ENCODE peak calls at places on chromosomes 13 and 19, in nine cellular contexts. One of them, this sample, is unnamed.

GRCh38 chr13:108365255-108365654 is 95.7 kb downstream of the TNFSF13B start:
- DNase-seq in ovary: no peak
- DNase-seq in CD8-positive, alpha-beta memory T cell: no peak
- DNase-seq in CD8-positive, alpha-beta T cell: no peak
- DNase-seq in suprapubic skin: no peak
- DNase-seq in adipocyte: no peak
- DNase-seq in hepatocyte: no peak
- DNase-seq in neuronal stem cell: no peak
- DNase-seq in IMR-90: no peak
- DNase-seq in this sample: no peak

GRCh38 chr19:47106819-47107200 is 6.8 kb downstream of the ZC3H4 start:
- DNase-seq in ovary: no peak
- DNase-seq in CD8-positive, alpha-beta memory T cell: no peak
- DNase-seq in CD8-positive, alpha-beta T cell: no peak
- DNase-seq in suprapubic skin: no peak
- DNase-seq in adipocyte: peak; percentile 41
- DNase-seq in hepatocyte: no peak
- DNase-seq in neuronal stem cell: no peak
- DNase-seq in IMR-90: peak; percentile 66
- DNase-seq in this sample: no peak

GRCh38 chr13:105428816-105429215 is 1106.6 kb downstream of the EFNB2 start:
- DNase-seq in ovary: no peak
- DNase-seq in CD8-positive, alpha-beta memory T cell: no peak
- DNase-seq in CD8-positive, alpha-beta T cell: no peak
- DNase-seq in suprapubic skin: no peak
- DNase-seq in adipocyte: peak; percentile 59
- DNase-seq in hepatocyte: no peak
- DNase-seq in neuronal stem cell: no peak
- DNase-seq in IMR-90: peak; percentile 66
- DNase-seq in this sample: no peak

GRCh38 chr19:3450796-3451411 is 29.4 kb downstream of the SMIM24 start:
- DNase-seq in ovary: no peak
- DNase-seq in CD8-positive, alpha-beta memory T cell: no peak
- DNase-seq in CD8-positive, alpha-beta T cell: no peak
- DNase-seq in suprapubic skin: no peak
- DNase-seq in adipocyte: peak; percentile 94
- DNase-seq in hepatocyte: peak; percentile 73
- DNase-seq in neuronal stem cell: no peak
- DNase-seq in IMR-90: peak; percentile 100
- DNase-seq in this sample: peak; percentile 67

GRCh38 chr13:38752726-38753125 is 65.8 kb downstream of the FREM2 start:
- DNase-seq in ovary: no peak
- DNase-seq in CD8-positive, alpha-beta memory T cell: no peak
- DNase-seq in CD8-positive, alpha-beta T cell: no peak
- DNase-seq in suprapubic skin: no peak
- DNase-seq in adipocyte: no peak
- DNase-seq in hepatocyte: no peak
- DNase-seq in neuronal stem cell: no peak
- DNase-seq in IMR-90: no peak
- DNase-seq in this sample: no peak

GRCh38 chr19:6035026-6035425 is 57.1 kb upstream of the RANBP3 start:
- DNase-seq in ovary: peak; percentile 3
- DNase-seq in CD8-positive, alpha-beta memory T cell: no peak
- DNase-seq in CD8-positive, alpha-beta T cell: no peak
- DNase-seq in suprapubic skin: no peak
- DNase-seq in adipocyte: no peak
- DNase-seq in hepatocyte: no peak
- DNase-seq in neuronal stem cell: no peak
- DNase-seq in IMR-90: no peak
- DNase-seq in this sample: no peak

GRCh38 chr13:43293008-43293407 is 269.6 kb downstream of the DNAJC15 start:
- DNase-seq in ovary: no peak
- DNase-seq in CD8-positive, alpha-beta memory T cell: no peak
- DNase-seq in CD8-positive, alpha-beta T cell: no peak
- DNase-seq in suprapubic skin: no peak
- DNase-seq in adipocyte: no peak
- DNase-seq in hepatocyte: no peak
- DNase-seq in neuronal stem cell: no peak
- DNase-seq in IMR-90: no peak
- DNase-seq in this sample: no peak

GRCh38 chr13:50731400-50731799 is 112.1 kb downstream of the DLEU7 start:
- DNase-seq in ovary: no peak
- DNase-seq in CD8-positive, alpha-beta memory T cell: no peak
- DNase-seq in CD8-positive, alpha-beta T cell: no peak
- DNase-seq in suprapubic skin: no peak
- DNase-seq in adipocyte: peak; percentile 56
- DNase-seq in hepatocyte: no peak
- DNase-seq in neuronal stem cell: no peak
- DNase-seq in IMR-90: peak; percentile 54
- DNase-seq in this sample: no peak

GRCh38 chr13:45162821-45163220 is 38.0 kb downstream of the KCTD4 start:
- DNase-seq in ovary: no peak
- DNase-seq in CD8-positive, alpha-beta memory T cell: no peak
- DNase-seq in CD8-positive, alpha-beta T cell: no peak
- DNase-seq in suprapubic skin: no peak
- DNase-seq in adipocyte: peak; percentile 75
- DNase-seq in hepatocyte: no peak
- DNase-seq in neuronal stem cell: no peak
- DNase-seq in IMR-90: peak; percentile 95
- DNase-seq in this sample: no peak

GRCh38 chr19:13633109-13633508 is 126.8 kb upstream of the CACNA1A start:
- DNase-seq in ovary: no peak
- DNase-seq in CD8-positive, alpha-beta memory T cell: no peak
- DNase-seq in CD8-positive, alpha-beta T cell: no peak
- DNase-seq in suprapubic skin: no peak
- DNase-seq in adipocyte: peak; percentile 34
- DNase-seq in hepatocyte: peak; percentile 66
- DNase-seq in neuronal stem cell: peak; percentile 20
- DNase-seq in IMR-90: peak; percentile 79
- DNase-seq in this sample: peak; percentile 74

GRCh38 chr13:36728006-36728405 is 54.2 kb downstream of the SERTM1 start:
- DNase-seq in ovary: no peak
- DNase-seq in CD8-positive, alpha-beta memory T cell: no peak
- DNase-seq in CD8-positive, alpha-beta T cell: no peak
- DNase-seq in suprapubic skin: no peak
- DNase-seq in adipocyte: no peak
- DNase-seq in hepatocyte: no peak
- DNase-seq in neuronal stem cell: no peak
- DNase-seq in IMR-90: no peak
- DNase-seq in this sample: no peak

DNA sequence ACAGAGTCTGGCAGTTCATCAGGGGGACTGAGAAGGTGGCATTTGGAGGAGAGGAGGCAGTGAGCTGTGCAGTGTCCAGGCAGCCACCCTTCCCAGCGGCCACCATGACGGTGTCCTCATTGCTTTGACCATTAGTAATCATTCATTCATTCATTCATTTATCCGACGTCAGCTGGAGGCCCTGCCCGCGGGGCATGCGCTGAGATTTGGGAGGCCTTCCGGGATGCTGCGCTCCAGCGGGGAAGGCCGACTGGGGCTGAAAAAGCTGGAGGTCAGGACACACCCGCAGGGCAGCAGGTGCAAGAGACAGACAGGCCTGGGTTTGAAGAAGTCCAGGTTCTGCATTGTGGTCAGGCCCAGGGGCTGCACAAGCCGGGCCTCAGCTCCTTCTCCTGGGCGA is 8.9 kb downstream of the TTYH1 start:
- DNase-seq in ovary: no peak
- DNase-seq in CD8-positive, alpha-beta memory T cell: no peak
- DNase-seq in CD8-positive, alpha-beta T cell: no peak
- DNase-seq in suprapubic skin: no peak
- DNase-seq in adipocyte: no peak
- DNase-seq in hepatocyte: no peak
- DNase-seq in neuronal stem cell: no peak
- DNase-seq in IMR-90: no peak
- DNase-seq in this sample: no peak
- H3K9me3 ChIP-seq in ovary: no peaks in the 10 kb centered on the region
- H3K9me3 ChIP-seq in CD8-positive, alpha-beta memory T cell: no peaks in the 10 kb centered on the region
- H3K9me3 ChIP-seq in CD8-positive, alpha-beta T cell: no peaks in the 10 kb centered on the region
- H3K9me3 ChIP-seq in suprapubic skin: no peaks in the 10 kb centered on the region
- H3K9me3 ChIP-seq in adipocyte: no peaks in the 10 kb centered on the region
- H3K9me3 ChIP-seq in hepatocyte: no peaks in the 10 kb centered on the region
- H3K9me3 ChIP-seq in neuronal stem cell: peaks cover 2% of the 10 kb centered on the region
- H3K9me3 ChIP-seq in IMR-90: no peaks in the 10 kb centered on the region
- H3K9me3 ChIP-seq in this sample: no peaks in the 10 kb centered on the region

GRCh38 chr19:15293751-15294505 is 38.4 kb downstream of the BRD4 start:
- DNase-seq in ovary: no peak
- DNase-seq in CD8-positive, alpha-beta memory T cell: no peak
- DNase-seq in CD8-positive, alpha-beta T cell: no peak
- DNase-seq in suprapubic skin: no peak
- DNase-seq in adipocyte: peak; percentile 80
- DNase-seq in hepatocyte: no peak
- DNase-seq in neuronal stem cell: no peak
- DNase-seq in IMR-90: peak; percentile 66
- DNase-seq in this sample: no peak
- H3K4me1 ChIP-seq in ovary: peaks cover 46% of the 10 kb centered on the region
- H3K4me1 ChIP-seq in CD8-positive, alpha-beta memory T cell: peaks cover 96% of the 10 kb centered on the region
- H3K4me1 ChIP-seq in CD8-positive, alpha-beta T cell: peaks cover 93% of the 10 kb centered on the region
- H3K4me1 ChIP-seq in suprapubic skin: peaks cover 96% of the 10 kb centered on the region
- H3K4me1 ChIP-seq in adipocyte: peaks cover 68% of the 10 kb centered on the region
- H3K4me1 ChIP-seq in hepatocyte: peaks cover 83% of the 10 kb centered on the region
- H3K4me1 ChIP-seq in neuronal stem cell: peaks cover 20% of the 10 kb centered on the region
- H3K4me1 ChIP-seq in IMR-90: peaks cover 57% of the 10 kb centered on the region
- H3K4me1 ChIP-seq in this sample: peaks cover 85% of the 10 kb centered on the region

DNA sequence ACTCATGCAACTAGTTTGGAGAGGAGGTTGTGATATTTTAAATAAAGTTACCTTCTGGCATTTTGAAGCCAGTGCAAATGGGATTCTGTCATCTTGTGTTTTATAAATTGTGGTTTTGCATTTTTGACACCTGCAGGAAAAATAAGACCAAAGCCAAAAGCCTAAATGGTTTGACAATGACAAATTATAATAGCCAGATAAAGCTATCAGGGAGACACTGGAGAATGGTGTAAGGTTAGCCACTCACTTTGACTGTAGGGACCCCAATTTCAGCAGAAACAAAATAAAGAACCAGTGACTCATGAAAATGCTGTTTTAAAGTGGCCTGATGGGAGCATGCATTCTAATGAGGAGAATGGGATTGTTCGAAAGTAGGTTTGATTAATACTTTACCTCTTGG is 193.1 kb downstream of the KLF5 start:
- DNase-seq in ovary: no peak
- DNase-seq in CD8-positive, alpha-beta memory T cell: no peak
- DNase-seq in CD8-positive, alpha-beta T cell: no peak
- DNase-seq in suprapubic skin: no peak
- DNase-seq in adipocyte: no peak
- DNase-seq in hepatocyte: no peak
- DNase-seq in neuronal stem cell: no peak
- DNase-seq in IMR-90: no peak
- DNase-seq in this sample: no peak
- H3K9me3 ChIP-seq in ovary: no peaks in the 10 kb centered on the region
- H3K9me3 ChIP-seq in CD8-positive, alpha-beta memory T cell: no peaks in the 10 kb centered on the region
- H3K9me3 ChIP-seq in CD8-positive, alpha-beta T cell: no peaks in the 10 kb centered on the region
- H3K9me3 ChIP-seq in suprapubic skin: no peaks in the 10 kb centered on the region
- H3K9me3 ChIP-seq in adipocyte: no peaks in the 10 kb centered on the region
- H3K9me3 ChIP-seq in hepatocyte: no peaks in the 10 kb centered on the region
- H3K9me3 ChIP-seq in neuronal stem cell: no peaks in the 10 kb centered on the region
- H3K9me3 ChIP-seq in IMR-90: no peaks in the 10 kb centered on the region
- H3K9me3 ChIP-seq in this sample: no peaks in the 10 kb centered on the region

DNA sequence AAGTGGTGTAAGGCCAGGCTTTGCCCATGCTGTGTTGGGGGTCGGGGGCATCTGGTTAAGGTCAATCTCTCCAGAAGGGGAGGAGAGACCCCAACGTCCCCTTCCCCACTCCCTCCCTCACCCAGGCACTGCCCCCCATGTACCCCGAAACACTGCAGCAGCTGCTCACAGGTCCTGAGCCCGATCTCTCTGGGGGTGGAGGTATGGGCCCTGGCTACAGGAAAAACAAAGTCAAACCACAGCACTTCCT is 10.2 kb downstream of the CAPN12 start:
- DNase-seq in ovary: peak; percentile 31
- DNase-seq in CD8-positive, alpha-beta memory T cell: no peak
- DNase-seq in CD8-positive, alpha-beta T cell: no peak
- DNase-seq in suprapubic skin: no peak
- DNase-seq in adipocyte: no peak
- DNase-seq in hepatocyte: no peak
- DNase-seq in neuronal stem cell: no peak
- DNase-seq in IMR-90: no peak
- DNase-seq in this sample: no peak
- H3K4me1 ChIP-seq in ovary: peaks cover 1% of the 10 kb centered on the region
- H3K4me1 ChIP-seq in CD8-positive, alpha-beta memory T cell: peaks cover 22% of the 10 kb centered on the region
- H3K4me1 ChIP-seq in CD8-positive, alpha-beta T cell: peaks cover 38% of the 10 kb centered on the region
- H3K4me1 ChIP-seq in suprapubic skin: peaks cover 52% of the 10 kb centered on the region
- H3K4me1 ChIP-seq in adipocyte: peaks cover 4% of the 10 kb centered on the region
- H3K4me1 ChIP-seq in hepatocyte: peaks cover 5% of the 10 kb centered on the region
- H3K4me1 ChIP-seq in neuronal stem cell: peaks cover 8% of the 10 kb centered on the region
- H3K4me1 ChIP-seq in IMR-90: peaks cover 13% of the 10 kb centered on the region
- H3K4me1 ChIP-seq in this sample: peaks cover 8% of the 10 kb centered on the region

GRCh38 chr19:34744896-34745690 is 11.1 kb downstream of the ZNF181 start:
- DNase-seq in ovary: no peak
- DNase-seq in CD8-positive, alpha-beta memory T cell: no peak
- DNase-seq in CD8-positive, alpha-beta T cell: no peak
- DNase-seq in suprapubic skin: no peak
- DNase-seq in adipocyte: no peak
- DNase-seq in hepatocyte: no peak
- DNase-seq in neuronal stem cell: no peak
- DNase-seq in IMR-90: no peak
- DNase-seq in this sample: no peak
- H3K9me3 ChIP-seq in ovary: peaks cover 13% of the 10 kb centered on the region
- H3K9me3 ChIP-seq in CD8-positive, alpha-beta memory T cell: peaks cover 37% of the 10 kb centered on the region
- H3K9me3 ChIP-seq in CD8-positive, alpha-beta T cell: peaks cover 45% of the 10 kb centered on the region
- H3K9me3 ChIP-seq in suprapubic skin: peaks cover 56% of the 10 kb centered on the region
- H3K9me3 ChIP-seq in adipocyte: peaks cover 98% of the 10 kb centered on the region
- H3K9me3 ChIP-seq in hepatocyte: peaks cover 15% of the 10 kb centered on the region
- H3K9me3 ChIP-seq in neuronal stem cell: peaks cover 11% of the 10 kb centered on the region
- H3K9me3 ChIP-seq in IMR-90: peaks cover 31% of the 10 kb centered on the region
- H3K9me3 ChIP-seq in this sample: peaks cover 24% of the 10 kb centered on the region

This sample was measured in A673.